ENCODE peak calls at places on chromosome 16, in seven cellular contexts. N is anterior cingulate cortex, X is NB4, O is T-helper 2 cell, M is foreskin fibroblast, V is amniotic stem cell, Y is testis. S is an unnamed sample.

GRCh38 chr16:1333149-1333812 is at the start of gene BAIAP3:
- DNase-seq in O (peak), Y (peak), N (peak), X (no peak), M (peak), V (no peak), S (peak)

GRCh38 chr16:67533024-67533560 is 4.5 kb downstream of the RIPOR1 start:
- DNase-seq in Y (peak), N (no peak), O (no peak), V (no peak), X (no peak), M (no peak), S (no peak)

GRCh38 chr16:78211951-78212350 is 112.5 kb downstream of the WWOX start:
- DNase-seq in X (no peak), V (no peak), M (no peak), O (no peak), Y (no peak), N (no peak), S (no peak)

GRCh38 chr16:53768593-53768992 is 64.6 kb downstream of the FTO start:
- DNase-seq in N (no peak), X (peak), M (peak), O (no peak), V (peak), Y (no peak), S (peak)

GRCh38 chr16:81036751-81037350 is 1.2 kb downstream of the ATMIN start:
- DNase-seq in Y (no peak), X (peak), M (peak), N (no peak), O (no peak), V (no peak), S (no peak)

GRCh38 chr16:70252355-70252988 is 732 bp upstream of the EXOSC6 start:
- DNase-seq in N (no peak), X (peak), O (no peak), M (peak), V (no peak), Y (peak), S (no peak)

GRCh38 chr16:30022887-30023286 is at the start of gene C16orf92:
- DNase-seq in O (no peak), Y (no peak), V (no peak), M (no peak), X (no peak), N (no peak), S (no peak)

GRCh38 chr16:46649571-46649970 is 28.4 kb upstream of the SHCBP1 start:
- DNase-seq in N (no peak), X (no peak), O (no peak), Y (no peak), V (no peak), M (no peak), S (peak)

GRCh38 chr16:9372934-9373890 is 281.8 kb downstream of the HAPSTR1 start:
- DNase-seq in M (no peak), O (no peak), X (no peak), N (peak), V (no peak), Y (no peak), S (no peak)

GRCh38 chr16:23248261-23249194 is 53.6 kb upstream of the SCNN1B start:
- DNase-seq in V (no peak), M (peak), X (no peak), O (no peak), Y (no peak), N (no peak), S (no peak)

GRCh38 chr16:3045758-3046505 is 429 bp upstream of the MMP25 start:
- DNase-seq in X (peak), Y (no peak), V (no peak), M (no peak), O (no peak), N (no peak), S (no peak)

GRCh38 chr16:11165349-11165748 is 90.7 kb downstream of the SOCS1 start:
- DNase-seq in V (no peak), O (no peak), Y (no peak), X (no peak), M (no peak), N (no peak), S (no peak)

S was measured in AG08396.